ENCODE peak calls at places on chromosomes 6 and 20, in six cellular contexts. Q is neural progenitor cell, U is PC-3, B is fibroblast of lung, N is hepatocyte, F is neuronal stem cell. A is an unnamed sample.

GRCh38 chr20:2816030-2816582 is at the start of gene TMEM239:
- DNase-seq in Q (no peak), U (no peak), B (no peak), N (no peak), F (no peak), A (no peak)

GRCh38 chr6:170047813-170048212 is 243.1 kb downstream of the DLL1 start:
- DNase-seq in Q (no peak), U (no peak), B (no peak), N (no peak), F (no peak), A (no peak)

GRCh38 chr6:84836366-84836765 is 72.0 kb upstream of the TBX18 start:
- DNase-seq in Q (no peak), U (no peak), B (no peak), N (no peak), F (no peak), A (no peak)

GRCh38 chr20:4828830-4829493 is 107.3 kb downstream of the PRND start:
- DNase-seq in Q (no peak), U (no peak), B (no peak), N (no peak), F (no peak), A (no peak)

GRCh38 chr6:124056884-124057283 is 253.2 kb downstream of the NKAIN2 start:
- DNase-seq in Q (no peak), U (no peak), B (no peak), N (no peak), F (no peak), A (no peak)

GRCh38 chr20:31824554-31825313 is 5.6 kb downstream of the MYLK2 start:
- DNase-seq in Q (no peak), U (no peak), B (no peak), N (no peak), F (no peak), A (no peak)

GRCh38 chr6:44056392-44057237 is 70.6 kb downstream of the MRPL14 start:
- DNase-seq in Q (no peak), U (no peak), B (peak; percentile 89), N (peak; percentile 60), F (no peak), A (no peak)

GRCh38 chr6:31497595-31498476 is at the start of gene MICB:
- DNase-seq in Q (peak; percentile 94), U (peak; percentile 92), B (peak; percentile 68), N (peak; percentile 73), F (peak; percentile 62), A (peak; percentile 86)

GRCh38 chr6:112877134-112878100 is 530.3 kb downstream of the RFPL4B start:
- DNase-seq in Q (peak; percentile 28), U (peak; percentile 28), B (peak; percentile 86), N (no peak), F (no peak), A (no peak)

GRCh38 chr6:44071670-44072451 is 55.4 kb downstream of the MRPL14 start:
- DNase-seq in Q (no peak), U (peak; percentile 85), B (peak; percentile 96), N (no peak), F (no peak), A (no peak)

GRCh38 chr6:168528457-168529095 is 87.6 kb downstream of the SMOC2 start:
- DNase-seq in Q (no peak), U (no peak), B (no peak), N (no peak), F (no peak), A (peak; percentile 28)

GRCh38 chr20:1588166-1588868 is 30.8 kb upstream of the SIRPD start:
- DNase-seq in Q (no peak), U (no peak), B (no peak), N (no peak), F (no peak), A (no peak)

GRCh38 chr20:58718121-58718563 is 25.5 kb downstream of the NPEPL1 start:
- DNase-seq in Q (no peak), U (no peak), B (no peak), N (peak; percentile 2), F (no peak), A (no peak)

GRCh38 chr6:129748212-129748900 is 38.4 kb upstream of the ARHGAP18 start:
- DNase-seq in Q (no peak), U (peak; percentile 70), B (peak; percentile 76), N (peak; percentile 37), F (no peak), A (peak; percentile 88)

GRCh38 chr20:300345-300744 is 3.0 kb downstream of the ZCCHC3 start:
- DNase-seq in Q (no peak), U (no peak), B (no peak), N (no peak), F (no peak), A (peak; percentile 26)

GRCh38 chr20:45061244-45061643 is 39.7 kb downstream of the KCNS1 start:
- DNase-seq in Q (no peak), U (peak; percentile 96), B (peak; percentile 90), N (no peak), F (no peak), A (no peak)

GRCh38 chr20:25399038-25399430 is 8.4 kb upstream of the ABHD12 start:
- DNase-seq in Q (peak; percentile 83), U (peak; percentile 96), B (peak; percentile 89), N (peak; percentile 78), F (peak; percentile 48), A (peak; percentile 66)

GRCh38 chr20:25398363-25399037 is 7.9 kb upstream of the ABHD12 start:
- DNase-seq in Q (no peak), U (no peak), B (no peak), N (no peak), F (no peak), A (no peak)

GRCh38 chr20:25397081-25397480 is 6.4 kb upstream of the ABHD12 start:
- DNase-seq in Q (no peak), U (no peak), B (no peak), N (no peak), F (no peak), A (no peak)

GRCh38 chr20:25394996-25395395 is 4.4 kb upstream of the ABHD12 start:
- DNase-seq in Q (no peak), U (no peak), B (no peak), N (no peak), F (no peak), A (no peak)

DNA sequence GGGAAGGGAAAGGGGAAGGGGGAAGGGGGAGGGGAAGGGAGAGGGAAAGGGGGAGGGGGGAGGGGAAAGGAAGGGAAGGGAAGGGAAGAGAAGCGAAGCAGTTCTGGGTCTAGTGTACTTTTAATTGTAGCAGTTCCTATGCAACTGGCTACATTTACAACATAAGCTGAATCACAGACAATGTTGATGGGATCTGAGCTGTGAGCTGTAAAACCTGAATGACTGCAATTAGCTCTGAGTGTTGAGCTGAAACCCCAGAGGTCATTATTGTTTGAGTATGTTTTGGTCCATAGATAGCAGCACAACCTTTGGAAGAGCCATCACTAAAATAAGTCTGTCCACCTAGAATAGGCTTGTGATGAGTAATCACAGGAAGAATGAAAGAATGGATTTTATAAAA is 7.2 kb upstream of the ABHD12 start:
- DNase-seq in Q (no peak), U (peak; percentile 85), B (no peak), N (peak; percentile 54), F (no peak), A (no peak)
- H3K27ac ChIP-seq in Q (no peak overlapping the region), U (peak overlapping the region; percentile 25), B (no peak overlapping the region), N (peak overlapping the region; percentile 88), F (no peak overlapping the region), A (no peak overlapping the region)

DNA sequence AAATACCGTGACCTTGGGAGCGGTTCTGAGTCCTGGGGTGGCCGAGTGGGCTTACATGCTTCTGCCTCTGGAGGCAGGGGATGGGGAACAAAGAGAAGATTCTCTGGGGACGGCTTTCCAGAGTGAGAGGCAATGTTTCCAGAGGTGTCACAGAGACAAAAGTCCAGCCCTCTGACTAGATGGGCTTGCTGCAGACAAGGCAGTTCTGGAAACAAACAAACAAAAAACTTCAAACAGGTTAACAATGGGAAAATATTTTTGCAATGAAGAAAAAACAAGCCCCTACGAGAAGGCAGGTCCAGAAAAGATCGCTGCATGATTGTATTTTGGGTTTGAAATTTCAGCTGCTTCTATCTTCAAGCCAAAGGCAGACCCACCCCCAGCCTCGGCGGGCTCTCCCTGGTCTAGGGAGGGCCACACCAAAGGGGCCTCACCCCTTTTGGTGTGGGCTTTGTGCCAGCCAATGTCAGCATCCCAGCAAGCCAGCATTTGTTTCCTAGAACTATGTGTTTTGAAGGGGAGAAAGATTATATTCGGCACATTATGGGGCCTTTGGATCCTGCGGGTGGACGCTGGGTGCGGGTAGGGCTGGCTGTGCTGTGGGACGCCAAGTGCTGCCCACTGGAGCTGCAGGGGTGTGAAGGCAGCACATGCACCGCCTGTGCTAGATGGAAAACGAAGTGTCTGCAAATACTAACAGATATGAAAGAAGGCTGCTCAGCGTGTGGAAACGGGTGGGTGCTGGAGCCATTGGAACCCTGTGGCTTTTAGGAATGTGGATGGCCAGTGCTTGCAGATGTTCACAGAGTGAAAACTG is 43.0 kb downstream of the RIOK1 start:
- DNase-seq in Q (no peak), U (no peak), B (no peak), N (no peak), F (no peak), A (no peak)
- H2AFZ ChIP-seq in Q (peak overlapping the region; percentile 97), U (no peak overlapping the region), B (peak overlapping the region; percentile 33), N (no peak overlapping the region), F (peak overlapping the region; percentile 64), A (no peak overlapping the region)

DNA sequence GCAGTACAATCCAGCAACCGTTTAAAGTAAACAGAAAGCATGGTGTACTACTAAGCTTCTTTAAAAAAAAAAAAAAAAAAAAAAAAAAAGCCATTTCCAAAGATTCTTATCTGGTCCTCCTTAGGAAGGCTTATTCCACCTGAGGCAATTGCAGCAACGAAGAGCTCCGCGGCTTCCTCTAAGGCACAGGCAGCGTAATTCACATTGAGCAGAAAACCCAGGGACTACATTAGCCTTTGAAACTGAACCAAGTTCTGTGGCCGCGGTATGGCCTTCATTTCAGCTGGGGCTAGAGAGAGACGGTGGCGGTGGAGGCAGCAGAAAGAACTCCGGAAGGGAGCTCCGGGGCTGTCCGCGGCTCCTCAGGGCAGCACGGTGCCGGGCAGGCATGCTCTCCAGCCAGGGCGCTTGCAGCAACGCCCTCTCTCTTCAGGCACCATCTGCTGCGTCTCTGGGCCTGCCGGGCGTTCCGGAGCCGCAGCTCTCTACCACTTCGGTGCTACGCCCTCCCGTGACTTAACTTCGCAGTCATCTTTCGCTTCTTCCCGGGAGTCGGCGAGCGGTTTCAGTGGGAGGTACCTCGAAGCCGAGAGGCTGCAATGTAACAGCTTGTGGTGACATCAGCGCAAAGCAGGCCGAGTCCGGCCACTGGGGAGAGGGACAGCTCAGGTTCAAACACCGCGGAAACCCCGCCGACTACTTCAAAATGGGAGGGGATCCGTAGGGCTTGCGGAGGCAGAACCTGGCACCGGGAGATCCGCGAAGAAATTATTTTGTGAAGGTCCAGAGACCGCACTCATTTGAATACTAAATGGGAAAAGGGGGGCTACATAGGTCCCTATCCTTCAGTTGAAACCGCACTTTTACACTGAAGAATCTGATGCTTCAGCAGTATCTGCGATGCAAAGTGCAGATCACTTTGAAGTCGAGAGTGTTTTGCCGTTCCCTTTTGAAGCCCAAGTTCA is 100.0 kb downstream of the DST start:
- DNase-seq in Q (peak; percentile 94), U (peak; percentile 98), B (peak; percentile 99), N (peak; percentile 96), F (peak; percentile 87), A (no peak)
- H3K4me2 ChIP-seq in Q (peak overlapping the region; percentile 80), U (peak overlapping the region; percentile 89), B (peak overlapping the region; percentile 92), N (peak overlapping the region; percentile 79), F (peak overlapping the region; percentile 66), A (peak overlapping the region; percentile 41)

GRCh38 chr6:52636830-52637229 is 34.1 kb upstream of the TMEM14A start:
- DNase-seq in Q (no peak), U (no peak), B (no peak), N (no peak), F (no peak), A (no peak)

GRCh38 chr6:52634211-52634610 is 36.7 kb upstream of the TMEM14A start:
- DNase-seq in Q (no peak), U (no peak), B (no peak), N (no peak), F (no peak), A (no peak)

GRCh38 chr6:52639493-52639892 is 31.4 kb upstream of the TMEM14A start:
- DNase-seq in Q (no peak), U (no peak), B (no peak), N (no peak), F (no peak), A (no peak)

GRCh38 chr6:52632011-52632410 is 38.9 kb upstream of the TMEM14A start:
- DNase-seq in Q (no peak), U (no peak), B (no peak), N (no peak), F (no peak), A (no peak)

GRCh38 chr6:52635049-52635577 is 35.8 kb upstream of the TMEM14A start:
- DNase-seq in Q (no peak), U (no peak), B (no peak), N (no peak), F (no peak), A (no peak)
- H3K27ac ChIP-seq in Q (no peak overlapping the region), U (no peak overlapping the region), B (no peak overlapping the region), N (no peak overlapping the region), F (no peak overlapping the region), A (no peak overlapping the region)

A was measured in OCI-LY7.